ENCODE peak calls at places on chromosomes 7 and 10, in five cellular contexts. One of them, this sample, is unnamed.

GRCh38 chr10:86815035-86815617 is 58.7 kb downstream of the BMPR1A start:
- DNase-seq in NCI-H748 treated with DMSO at 0.1 percent for 48 hours: no peak
- DNase-seq in activated CD4-positive, alpha-beta T cell treated with anti-CD3 and anti-CD28 coated beads for 24 hours: no peak
- DNase-seq in NCI-H1092 treated with DMSO at 0.1 percent for 48 hours: no peak
- DNase-seq in neural crest cell: no peak
- DNase-seq in this sample: no peak

GRCh38 chr7:142300689-142301088 is 42.8 kb upstream of the PRSS58 start:
- DNase-seq in NCI-H748 treated with DMSO at 0.1 percent for 48 hours: no peak
- DNase-seq in NCI-H1092 treated with DMSO at 0.1 percent for 48 hours: no peak
- DNase-seq in neural crest cell: no peak
- DNase-seq in activated CD4-positive, alpha-beta T cell treated with anti-CD3 and anti-CD28 coated beads for 24 hours: no peak
- DNase-seq in this sample: no peak

GRCh38 chr10:92846-93245 is 42.4 kb upstream of the ZMYND11 start:
- DNase-seq in neural crest cell: no peak
- DNase-seq in NCI-H1092 treated with DMSO at 0.1 percent for 48 hours: no peak
- DNase-seq in NCI-H748 treated with DMSO at 0.1 percent for 48 hours: no peak
- DNase-seq in activated CD4-positive, alpha-beta T cell treated with anti-CD3 and anti-CD28 coated beads for 24 hours: no peak
- DNase-seq in this sample: no peak

GRCh38 chr7:99837649-99838361 is 10.0 kb downstream of the CYP3A43 start:
- DNase-seq in activated CD4-positive, alpha-beta T cell treated with anti-CD3 and anti-CD28 coated beads for 24 hours: no peak
- DNase-seq in NCI-H1092 treated with DMSO at 0.1 percent for 48 hours: no peak
- DNase-seq in NCI-H748 treated with DMSO at 0.1 percent for 48 hours: no peak
- DNase-seq in neural crest cell: no peak
- DNase-seq in this sample: no peak

GRCh38 chr7:138338361-138338760 is 121.7 kb upstream of the TRIM24 start:
- DNase-seq in NCI-H748 treated with DMSO at 0.1 percent for 48 hours: peak
- DNase-seq in activated CD4-positive, alpha-beta T cell treated with anti-CD3 and anti-CD28 coated beads for 24 hours: no peak
- DNase-seq in neural crest cell: no peak
- DNase-seq in NCI-H1092 treated with DMSO at 0.1 percent for 48 hours: peak
- DNase-seq in this sample: no peak

GRCh38 chr7:137950967-137951366 is 50.9 kb downstream of the CREB3L2 start:
- DNase-seq in NCI-H1092 treated with DMSO at 0.1 percent for 48 hours: no peak
- DNase-seq in neural crest cell: no peak
- DNase-seq in activated CD4-positive, alpha-beta T cell treated with anti-CD3 and anti-CD28 coated beads for 24 hours: no peak
- DNase-seq in NCI-H748 treated with DMSO at 0.1 percent for 48 hours: no peak
- DNase-seq in this sample: no peak

GRCh38 chr10:72885953-72886352 is 7.6 kb upstream of the OIT3 start:
- DNase-seq in NCI-H748 treated with DMSO at 0.1 percent for 48 hours: no peak
- DNase-seq in NCI-H1092 treated with DMSO at 0.1 percent for 48 hours: no peak
- DNase-seq in activated CD4-positive, alpha-beta T cell treated with anti-CD3 and anti-CD28 coated beads for 24 hours: no peak
- DNase-seq in neural crest cell: no peak
- DNase-seq in this sample: no peak

GRCh38 chr7:28409716-28410627 is 2.3 kb upstream of the CREB5 start:
- DNase-seq in NCI-H748 treated with DMSO at 0.1 percent for 48 hours: no peak
- DNase-seq in neural crest cell: peak
- DNase-seq in NCI-H1092 treated with DMSO at 0.1 percent for 48 hours: peak
- DNase-seq in activated CD4-positive, alpha-beta T cell treated with anti-CD3 and anti-CD28 coated beads for 24 hours: no peak
- DNase-seq in this sample: peak

GRCh38 chr7:107874605-107875446 is 16.2 kb upstream of the DLD start:
- DNase-seq in neural crest cell: peak
- DNase-seq in NCI-H1092 treated with DMSO at 0.1 percent for 48 hours: peak
- DNase-seq in activated CD4-positive, alpha-beta T cell treated with anti-CD3 and anti-CD28 coated beads for 24 hours: no peak
- DNase-seq in NCI-H748 treated with DMSO at 0.1 percent for 48 hours: peak
- DNase-seq in this sample: peak

GRCh38 chr10:83603708-83604107 is 535.6 kb upstream of the GHITM start:
- DNase-seq in neural crest cell: no peak
- DNase-seq in NCI-H1092 treated with DMSO at 0.1 percent for 48 hours: no peak
- DNase-seq in NCI-H748 treated with DMSO at 0.1 percent for 48 hours: no peak
- DNase-seq in activated CD4-positive, alpha-beta T cell treated with anti-CD3 and anti-CD28 coated beads for 24 hours: no peak
- DNase-seq in this sample: no peak

GRCh38 chr7:133675510-133676218 is 422.8 kb downstream of the EXOC4 start:
- DNase-seq in activated CD4-positive, alpha-beta T cell treated with anti-CD3 and anti-CD28 coated beads for 24 hours: no peak
- DNase-seq in neural crest cell: no peak
- DNase-seq in NCI-H1092 treated with DMSO at 0.1 percent for 48 hours: no peak
- DNase-seq in NCI-H748 treated with DMSO at 0.1 percent for 48 hours: no peak
- DNase-seq in this sample: no peak

GRCh38 chr10:71985542-71986250 is 21.5 kb downstream of the CHST3 start:
- DNase-seq in NCI-H748 treated with DMSO at 0.1 percent for 48 hours: no peak
- DNase-seq in NCI-H1092 treated with DMSO at 0.1 percent for 48 hours: no peak
- DNase-seq in activated CD4-positive, alpha-beta T cell treated with anti-CD3 and anti-CD28 coated beads for 24 hours: no peak
- DNase-seq in neural crest cell: no peak
- DNase-seq in this sample: no peak

GRCh38 chr10:62386401-62387320 is 12.5 kb downstream of the ZNF365 start:
- DNase-seq in neural crest cell: no peak
- DNase-seq in activated CD4-positive, alpha-beta T cell treated with anti-CD3 and anti-CD28 coated beads for 24 hours: no peak
- DNase-seq in NCI-H1092 treated with DMSO at 0.1 percent for 48 hours: no peak
- DNase-seq in NCI-H748 treated with DMSO at 0.1 percent for 48 hours: no peak
- DNase-seq in this sample: no peak

GRCh38 chr10:73110345-73110849 is at the start of gene NUDT13:
- DNase-seq in NCI-H748 treated with DMSO at 0.1 percent for 48 hours: no peak
- DNase-seq in NCI-H1092 treated with DMSO at 0.1 percent for 48 hours: no peak
- DNase-seq in activated CD4-positive, alpha-beta T cell treated with anti-CD3 and anti-CD28 coated beads for 24 hours: peak
- DNase-seq in neural crest cell: peak
- DNase-seq in this sample: no peak

GRCh38 chr10:4450169-4450568 is 375.8 kb upstream of the AKR1E2 start:
- DNase-seq in NCI-H748 treated with DMSO at 0.1 percent for 48 hours: no peak
- DNase-seq in NCI-H1092 treated with DMSO at 0.1 percent for 48 hours: no peak
- DNase-seq in activated CD4-positive, alpha-beta T cell treated with anti-CD3 and anti-CD28 coated beads for 24 hours: no peak
- DNase-seq in neural crest cell: no peak
- DNase-seq in this sample: no peak

GRCh38 chr10:68212721-68213352 is 19.1 kb downstream of the ATOH7 start:
- DNase-seq in activated CD4-positive, alpha-beta T cell treated with anti-CD3 and anti-CD28 coated beads for 24 hours: no peak
- DNase-seq in NCI-H748 treated with DMSO at 0.1 percent for 48 hours: peak
- DNase-seq in NCI-H1092 treated with DMSO at 0.1 percent for 48 hours: no peak
- DNase-seq in neural crest cell: no peak
- DNase-seq in this sample: peak

GRCh38 chr7:37336259-37336658 is 112.4 kb downstream of the ELMO1 start:
- DNase-seq in NCI-H748 treated with DMSO at 0.1 percent for 48 hours: no peak
- DNase-seq in NCI-H1092 treated with DMSO at 0.1 percent for 48 hours: no peak
- DNase-seq in neural crest cell: no peak
- DNase-seq in activated CD4-positive, alpha-beta T cell treated with anti-CD3 and anti-CD28 coated beads for 24 hours: no peak
- DNase-seq in this sample: no peak

GRCh38 chr7:146090023-146090645 is 26.5 kb upstream of the CNTNAP2 start:
- DNase-seq in NCI-H1092 treated with DMSO at 0.1 percent for 48 hours: peak
- DNase-seq in NCI-H748 treated with DMSO at 0.1 percent for 48 hours: peak
- DNase-seq in activated CD4-positive, alpha-beta T cell treated with anti-CD3 and anti-CD28 coated beads for 24 hours: no peak
- DNase-seq in neural crest cell: no peak
- DNase-seq in this sample: peak

GRCh38 chr10:44925224-44925623 is 14.1 kb downstream of the TMEM72 start:
- DNase-seq in activated CD4-positive, alpha-beta T cell treated with anti-CD3 and anti-CD28 coated beads for 24 hours: no peak
- DNase-seq in NCI-H1092 treated with DMSO at 0.1 percent for 48 hours: peak
- DNase-seq in NCI-H748 treated with DMSO at 0.1 percent for 48 hours: no peak
- DNase-seq in neural crest cell: peak
- DNase-seq in this sample: peak

GRCh38 chr10:62025134-62025794 is 123.8 kb downstream of the ARID5B start:
- DNase-seq in activated CD4-positive, alpha-beta T cell treated with anti-CD3 and anti-CD28 coated beads for 24 hours: no peak
- DNase-seq in NCI-H748 treated with DMSO at 0.1 percent for 48 hours: no peak
- DNase-seq in neural crest cell: no peak
- DNase-seq in NCI-H1092 treated with DMSO at 0.1 percent for 48 hours: no peak
- DNase-seq in this sample: no peak

GRCh38 chr7:3691478-3692151 is 390.6 kb downstream of the SDK1 start:
- DNase-seq in activated CD4-positive, alpha-beta T cell treated with anti-CD3 and anti-CD28 coated beads for 24 hours: no peak
- DNase-seq in NCI-H1092 treated with DMSO at 0.1 percent for 48 hours: no peak
- DNase-seq in NCI-H748 treated with DMSO at 0.1 percent for 48 hours: no peak
- DNase-seq in neural crest cell: no peak
- DNase-seq in this sample: peak

GRCh38 chr10:42970451-42971250 is 106.2 kb upstream of the RET start:
- DNase-seq in neural crest cell: no peak
- DNase-seq in NCI-H748 treated with DMSO at 0.1 percent for 48 hours: no peak
- DNase-seq in NCI-H1092 treated with DMSO at 0.1 percent for 48 hours: no peak
- DNase-seq in activated CD4-positive, alpha-beta T cell treated with anti-CD3 and anti-CD28 coated beads for 24 hours: no peak
- DNase-seq in this sample: peak

GRCh38 chr7:110964770-110965169 is 126.2 kb upstream of the LRRN3 start:
- DNase-seq in NCI-H748 treated with DMSO at 0.1 percent for 48 hours: no peak
- DNase-seq in activated CD4-positive, alpha-beta T cell treated with anti-CD3 and anti-CD28 coated beads for 24 hours: no peak
- DNase-seq in neural crest cell: no peak
- DNase-seq in NCI-H1092 treated with DMSO at 0.1 percent for 48 hours: no peak
- DNase-seq in this sample: no peak

GRCh38 chr7:100632951-100633717 is 8.2 kb downstream of the TFR2 start:
- DNase-seq in NCI-H1092 treated with DMSO at 0.1 percent for 48 hours: peak
- DNase-seq in activated CD4-positive, alpha-beta T cell treated with anti-CD3 and anti-CD28 coated beads for 24 hours: peak
- DNase-seq in neural crest cell: peak
- DNase-seq in NCI-H748 treated with DMSO at 0.1 percent for 48 hours: no peak
- DNase-seq in this sample: peak

GRCh38 chr7:42068554-42069280 is 168.3 kb downstream of the GLI3 start:
- DNase-seq in NCI-H748 treated with DMSO at 0.1 percent for 48 hours: no peak
- DNase-seq in neural crest cell: peak
- DNase-seq in activated CD4-positive, alpha-beta T cell treated with anti-CD3 and anti-CD28 coated beads for 24 hours: no peak
- DNase-seq in NCI-H1092 treated with DMSO at 0.1 percent for 48 hours: no peak
- DNase-seq in this sample: no peak